ENCODE peak calls at places on chromosomes 4 and X, in four cellular contexts. One of them, this sample, is unnamed.

GRCh38 chrX:40157228-40158035 is 59.7 kb upstream of the BCOR start:
- DNase-seq in fibroblast of the conjunctiva: no peak
- DNase-seq in Peyer's patch: no peak
- DNase-seq in HTR-8/SVneo: no peak
- DNase-seq in this sample: no peak

GRCh38 chr4:144820115-144820514 is 174.2 kb downstream of the HHIP start:
- DNase-seq in fibroblast of the conjunctiva: no peak
- DNase-seq in Peyer's patch: no peak
- DNase-seq in HTR-8/SVneo: no peak
- DNase-seq in this sample: no peak

GRCh38 chr4:145347684-145348083 is 134.0 kb upstream of the SMAD1 start:
- DNase-seq in fibroblast of the conjunctiva: no peak
- DNase-seq in Peyer's patch: no peak
- DNase-seq in HTR-8/SVneo: peak
- DNase-seq in this sample: no peak

GRCh38 chr4:177447417-177448004 is 5.3 kb upstream of the AGA start:
- DNase-seq in fibroblast of the conjunctiva: no peak
- DNase-seq in Peyer's patch: no peak
- DNase-seq in HTR-8/SVneo: no peak
- DNase-seq in this sample: no peak

GRCh38 chr4:184514121-184514988 is 40.0 kb upstream of the IRF2 start:
- DNase-seq in fibroblast of the conjunctiva: peak
- DNase-seq in Peyer's patch: peak
- DNase-seq in HTR-8/SVneo: peak
- DNase-seq in this sample: no peak

GRCh38 chrX:131607796-131608369 is 64.0 kb downstream of the OR13H1 start:
- DNase-seq in fibroblast of the conjunctiva: no peak
- DNase-seq in Peyer's patch: no peak
- DNase-seq in HTR-8/SVneo: no peak
- DNase-seq in this sample: no peak

GRCh38 chr4:147340547-147341225 is 140.2 kb upstream of the EDNRA start:
- DNase-seq in fibroblast of the conjunctiva: no peak
- DNase-seq in Peyer's patch: no peak
- DNase-seq in HTR-8/SVneo: no peak
- DNase-seq in this sample: no peak

GRCh38 chr4:90575371-90575770 is 448.2 kb downstream of the CCSER1 start:
- DNase-seq in fibroblast of the conjunctiva: no peak
- DNase-seq in Peyer's patch: no peak
- DNase-seq in HTR-8/SVneo: no peak
- DNase-seq in this sample: no peak

GRCh38 chr4:48275247-48275646 is 5.6 kb upstream of the TEC start:
- DNase-seq in fibroblast of the conjunctiva: peak
- DNase-seq in Peyer's patch: no peak
- DNase-seq in HTR-8/SVneo: peak
- DNase-seq in this sample: peak